ENCODE peak calls at places on chromosomes 6 and 20, in six cellular contexts. R, H, F, V, Q and D are unnamed samples.

GRCh38 chr6:17957488-17957887 is 29.9 kb downstream of the KIF13A start:
- DNase-seq in R (peak; percentile 40), H (no peak), F (no peak), V (no peak), Q (peak; percentile 70), D (no peak)

GRCh38 chr20:46406986-46407670 is 713 bp upstream of the ELMO2 start:
- DNase-seq in R (peak; percentile 11), H (no peak), F (peak; percentile 70), V (peak; percentile 88), Q (peak; percentile 15), D (no peak)

GRCh38 chr6:162251257-162251656 is 476.3 kb downstream of the PRKN start:
- DNase-seq in R (no peak), H (no peak), F (no peak), V (no peak), Q (no peak), D (no peak)

GRCh38 chr6:113645576-113645970 is 211.6 kb upstream of the MARCKS start:
- DNase-seq in R (peak; percentile 74), H (no peak), F (no peak), V (no peak), Q (peak; percentile 97), D (no peak)

GRCh38 chr20:46720019-46720418 is 10.6 kb downstream of the SLC2A10 start:
- DNase-seq in R (no peak), H (no peak), F (no peak), V (no peak), Q (no peak), D (no peak)

GRCh38 chr20:20780127-20780822 is 67.8 kb upstream of the RALGAPA2 start:
- DNase-seq in R (peak; percentile 41), H (no peak), F (peak; percentile 1), V (peak; percentile 4), Q (no peak), D (no peak)

GRCh38 chr6:118890997-118891790 is 2.8 kb upstream of the ASF1A start:
- DNase-seq in R (no peak), H (no peak), F (no peak), V (no peak), Q (no peak), D (no peak)

GRCh38 chr6:129007819-129008218 is 124.9 kb downstream of the LAMA2 start:
- DNase-seq in R (no peak), H (no peak), F (no peak), V (no peak), Q (no peak), D (no peak)

GRCh38 chr20:57061058-57061900 is 205.2 kb downstream of the BMP7 start:
- DNase-seq in R (peak; percentile 12), H (peak; percentile 67), F (no peak), V (peak; percentile 3), Q (no peak), D (peak; percentile 75)

GRCh38 chr20:4068708-4069107 is 53.4 kb upstream of the RNF24 start:
- DNase-seq in R (peak; percentile 57), H (no peak), F (no peak), V (no peak), Q (no peak), D (no peak)

GRCh38 chr6:81816387-81816786 is 63.9 kb upstream of the TENT5A start:
- DNase-seq in R (no peak), H (no peak), F (no peak), V (no peak), Q (no peak), D (no peak)

GRCh38 chr20:60152792-60153191 is 194.6 kb downstream of the CDH26 start:
- DNase-seq in R (no peak), H (no peak), F (no peak), V (no peak), Q (no peak), D (no peak)

GRCh38 chr6:41470341-41471063 is 75.7 kb upstream of the FOXP4 start:
- DNase-seq in R (peak; percentile 57), H (no peak), F (no peak), V (peak; percentile 27), Q (no peak), D (peak; percentile 79)

GRCh38 chr20:21149344-21149743 is 23.5 kb downstream of the KIZ start:
- DNase-seq in R (no peak), H (no peak), F (no peak), V (no peak), Q (no peak), D (no peak)

GRCh38 chr6:77470983-77471382 is 7.7 kb upstream of the HTR1B start:
- DNase-seq in R (no peak), H (no peak), F (no peak), V (no peak), Q (no peak), D (no peak)

GRCh38 chr6:152572395-152573061 is 64.6 kb downstream of the SYNE1 start:
- DNase-seq in R (no peak), H (no peak), F (no peak), V (no peak), Q (peak; percentile 5), D (no peak)

GRCh38 chr6:25175216-25175615 is 104.0 kb upstream of the CARMIL1 start:
- DNase-seq in R (peak; percentile 76), H (no peak), F (no peak), V (no peak), Q (peak; percentile 11), D (no peak)

GRCh38 chr6:80872194-80872950 is 765.9 kb downstream of the BCKDHB start:
- DNase-seq in R (peak; percentile 22), H (no peak), F (no peak), V (no peak), Q (no peak), D (no peak)

GRCh38 chr20:7912551-7912950 is 27.7 kb downstream of the HAO1 start:
- DNase-seq in R (peak; percentile 5), H (no peak), F (no peak), V (no peak), Q (peak; percentile 14), D (no peak)

GRCh38 chr6:3456395-3456767 is 469 bp downstream of the SLC22A23 start:
- DNase-seq in R (no peak), H (no peak), F (no peak), V (peak; percentile 6), Q (no peak), D (no peak)